ENCODE peak calls at places on chromosomes 4 and X, in eight cellular contexts. Z is tibial artery, D is HL-60, U is stomach, J is aorta, P is cardiac muscle cell, O is brain microvascular endothelial cell, I is endothelial cell of umbilical vein. X is an unnamed sample.

GRCh38 chrX:103356897-103357296 is 591 bp downstream of the TCEAL9 start:
- DNase-seq in Z (peak), D (no peak), U (no peak), J (no peak), P (peak), O (no peak), I (peak), X (peak)

GRCh38 chr4:15493411-15493810 is 23.7 kb downstream of the CC2D2A start:
- DNase-seq in Z (no peak), D (no peak), U (no peak), J (no peak), P (no peak), O (no peak), I (no peak), X (no peak)

GRCh38 chr4:187417761-187418160 is 577.8 kb upstream of the ZFP42 start:
- DNase-seq in Z (no peak), D (no peak), U (no peak), J (no peak), P (no peak), O (no peak), I (no peak), X (no peak)

GRCh38 chr4:11878241-11878640 is 449.5 kb upstream of the HS3ST1 start:
- DNase-seq in Z (no peak), D (no peak), U (no peak), J (no peak), P (no peak), O (no peak), I (no peak), X (no peak)

GRCh38 chr4:36163198-36163597 is 81.1 kb downstream of the ARAP2 start:
- DNase-seq in Z (no peak), D (no peak), U (no peak), J (no peak), P (no peak), O (no peak), I (no peak), X (no peak)

GRCh38 chr4:180150818-180151217 is 2092.4 kb upstream of the TENM3 start:
- DNase-seq in Z (no peak), D (no peak), U (no peak), J (no peak), P (no peak), O (no peak), I (no peak), X (no peak)

GRCh38 chr4:65580551-65580950 is 89.7 kb downstream of the EPHA5 start:
- DNase-seq in Z (no peak), D (no peak), U (no peak), J (no peak), P (peak), O (no peak), I (no peak), X (no peak)

GRCh38 chrX:16589211-16589610 is 60.7 kb upstream of the S100G start:
- DNase-seq in Z (no peak), D (no peak), U (no peak), J (no peak), P (peak), O (peak), I (peak), X (no peak)

GRCh38 chrX:115609621-115610020 is 48.6 kb downstream of the PLS3 start:
- DNase-seq in Z (no peak), D (no peak), U (no peak), J (no peak), P (no peak), O (no peak), I (peak), X (no peak)
- H3K27ac ChIP-seq in Z (peak), D (no peak), U (no peak), J (no peak), P (no peak), O (peak), I (no peak), X (no peak)

DNA sequence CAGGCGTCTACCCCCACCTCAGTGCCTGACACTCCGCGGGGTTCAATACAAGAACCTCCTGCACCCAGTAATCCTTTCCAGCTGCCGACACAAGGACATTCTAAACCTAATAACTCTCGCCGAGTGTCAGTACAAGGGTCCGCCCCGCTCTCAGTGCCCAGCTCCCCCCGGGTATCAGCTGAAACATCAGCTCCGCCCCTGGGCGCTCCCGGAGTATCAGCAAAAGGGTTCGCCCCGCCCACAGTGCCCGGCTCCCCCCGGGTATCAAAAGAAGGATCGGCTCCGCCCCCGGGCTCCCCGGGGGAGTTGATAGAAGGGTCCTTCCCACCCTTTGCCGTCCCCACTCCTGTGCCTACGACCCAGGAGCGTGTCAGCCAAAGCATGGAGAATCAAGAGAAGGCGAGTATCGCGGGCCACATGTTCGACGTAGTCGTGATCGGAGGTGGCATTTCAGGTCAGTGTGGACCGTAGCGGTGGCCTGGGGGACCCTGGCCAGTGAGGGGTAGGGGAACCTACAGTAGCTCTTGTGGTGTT is at the start of gene MAOA:
- DNase-seq in Z (peak), D (no peak), U (peak), J (peak), P (peak), O (no peak), I (peak), X (peak)
- H3K27ac ChIP-seq in Z (peak), D (no peak), U (peak), J (peak), P (no peak), O (peak), I (peak), X (peak)

GRCh38 chr4:7218686-7219085 is 26.3 kb downstream of the SORCS2 start:
- DNase-seq in Z (no peak), D (no peak), U (no peak), J (no peak), P (no peak), O (no peak), I (no peak), X (no peak)

GRCh38 chr4:7213802-7214201 is 21.5 kb downstream of the SORCS2 start:
- DNase-seq in Z (no peak), D (no peak), U (no peak), J (no peak), P (no peak), O (no peak), I (no peak), X (no peak)

GRCh38 chr4:7214359-7214758 is 22.0 kb downstream of the SORCS2 start:
- DNase-seq in Z (no peak), D (no peak), U (no peak), J (no peak), P (no peak), O (no peak), I (no peak), X (no peak)

GRCh38 chr4:7217453-7218310 is 25.3 kb downstream of the SORCS2 start:
- DNase-seq in Z (no peak), D (no peak), U (peak), J (no peak), P (peak), O (no peak), I (no peak), X (peak)

DNA sequence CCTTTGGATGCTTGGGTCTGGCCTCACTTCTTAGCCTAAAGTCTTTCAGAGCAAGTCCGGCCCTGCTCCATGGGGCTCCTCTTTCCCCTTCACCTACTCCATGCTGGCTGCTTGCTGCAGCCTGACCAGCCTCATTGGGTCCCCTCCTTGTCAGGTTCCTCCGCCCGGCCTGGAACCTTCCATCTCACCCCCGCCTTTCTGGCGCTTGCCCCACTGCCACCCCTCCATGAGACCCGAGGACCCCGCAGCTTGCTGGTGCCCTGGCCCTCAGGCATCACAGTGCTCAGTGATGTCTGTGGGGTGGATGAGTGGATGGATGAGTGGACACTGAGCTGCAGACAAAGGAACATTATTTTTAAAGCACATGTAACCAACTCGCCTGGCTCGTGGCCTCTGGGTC is 24.7 kb downstream of the SORCS2 start:
- DNase-seq in Z (no peak), D (no peak), U (no peak), J (no peak), P (no peak), O (no peak), I (no peak), X (no peak)
- H3K27ac ChIP-seq in Z (no peak), D (no peak), U (no peak), J (no peak), P (no peak), O (no peak), I (no peak), X (no peak)

GRCh38 chr4:173525118-173526033 is 4.7 kb downstream of the HAND2 start:
- DNase-seq in Z (no peak), D (no peak), U (no peak), J (no peak), P (peak), O (no peak), I (no peak), X (no peak)

GRCh38 chr4:173527103-173527876 is 2.7 kb downstream of the HAND2 start:
- DNase-seq in Z (no peak), D (no peak), U (no peak), J (no peak), P (peak), O (no peak), I (no peak), X (no peak)

GRCh38 chr4:173528378-173529321 is 1.4 kb downstream of the HAND2 start:
- DNase-seq in Z (peak), D (no peak), U (no peak), J (peak), P (peak), O (no peak), I (no peak), X (no peak)

GRCh38 chr4:173526034-173526482 is 4.0 kb downstream of the HAND2 start:
- DNase-seq in Z (no peak), D (no peak), U (no peak), J (no peak), P (peak), O (no peak), I (no peak), X (no peak)

GRCh38 chr4:173526724-173527102 is 3.3 kb downstream of the HAND2 start:
- DNase-seq in Z (no peak), D (no peak), U (no peak), J (no peak), P (no peak), O (no peak), I (no peak), X (no peak)
- H3K27ac ChIP-seq in Z (peak), D (no peak), U (peak), J (peak), P (peak), O (no peak), I (no peak), X (no peak)

GRCh38 chr4:54843946-54844345 is 186.2 kb downstream of the KIT start:
- DNase-seq in Z (no peak), D (no peak), U (no peak), J (no peak), P (no peak), O (no peak), I (no peak), X (no peak)

GRCh38 chr4:54843106-54843505 is 185.3 kb downstream of the KIT start:
- DNase-seq in Z (no peak), D (no peak), U (no peak), J (no peak), P (no peak), O (no peak), I (no peak), X (peak)

GRCh38 chr4:54840430-54840829 is 182.7 kb downstream of the KIT start:
- DNase-seq in Z (no peak), D (no peak), U (no peak), J (no peak), P (no peak), O (no peak), I (no peak), X (no peak)

GRCh38 chr4:54840992-54841768 is 183.4 kb downstream of the KIT start:
- DNase-seq in Z (no peak), D (peak), U (peak), J (no peak), P (peak), O (peak), I (no peak), X (no peak)

DNA sequence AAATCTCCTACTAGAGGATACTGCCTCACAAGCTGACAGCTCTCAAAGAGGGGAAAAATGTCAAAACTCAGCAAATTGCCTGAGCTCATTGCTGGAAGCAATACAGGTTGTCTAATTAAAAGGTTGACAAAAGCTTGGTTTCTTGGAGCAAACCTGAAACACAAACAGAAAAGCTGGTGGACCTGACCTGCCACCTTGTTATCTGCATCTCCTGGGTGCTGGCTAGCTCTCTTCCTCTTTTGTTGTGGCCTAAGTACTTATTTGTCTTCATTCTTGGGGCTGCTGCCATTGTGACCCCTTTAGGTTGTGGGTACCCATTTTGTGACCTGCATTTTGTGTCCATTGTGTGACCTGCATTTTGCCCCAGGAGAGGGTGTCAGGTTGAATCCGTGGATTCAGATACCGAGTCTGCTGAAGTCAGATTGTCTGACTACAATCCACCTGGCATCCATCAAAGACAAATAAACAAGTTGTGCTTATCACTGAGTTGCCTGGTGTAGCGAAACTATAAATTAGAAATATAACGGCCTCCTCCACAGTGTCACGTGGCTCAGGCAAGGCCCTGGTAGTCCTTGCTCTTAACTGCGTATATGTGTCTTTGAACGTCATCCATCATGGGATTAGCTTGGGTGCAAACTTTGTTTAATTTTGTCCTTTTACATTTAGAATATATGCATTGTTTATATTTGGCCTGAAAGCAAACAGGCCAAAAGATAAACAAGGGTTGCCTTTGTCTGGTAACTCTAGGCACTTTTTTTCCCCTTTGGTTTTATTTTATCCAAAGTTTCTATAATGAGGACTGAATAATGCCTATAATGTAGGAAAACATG is 184.7 kb downstream of the KIT start:
- DNase-seq in Z (no peak), D (no peak), U (no peak), J (no peak), P (no peak), O (no peak), I (no peak), X (no peak)
- H3K27ac ChIP-seq in Z (no peak), D (no peak), U (no peak), J (no peak), P (no peak), O (no peak), I (no peak), X (peak)

GRCh38 chr4:41205130-41205529 is 9.2 kb downstream of the APBB2 start:
- DNase-seq in Z (no peak), D (no peak), U (no peak), J (no peak), P (no peak), O (no peak), I (peak), X (no peak)
- H3K27ac ChIP-seq in Z (no peak), D (no peak), U (peak), J (peak), P (no peak), O (peak), I (peak), X (peak)